ENCODE peak calls at places on chromosomes 6 and 20, in nine cellular contexts. O is MCF 10A; L is NCI-H460; V is activated naive CD8-positive, alpha-beta T cell treated with anti-CD3 and anti-CD28 coated beads, Interleukin-2, amount 50 U/mL, for 24 hours; M is stimulated activated CD4-positive, alpha-beta T cell treated with anti-CD3 and anti-CD28 coated beads, Interleukin-2, amount 100 ng/mL, for 48 hours; P is activated CD8-positive, alpha-beta T cell treated with anti-CD3 and anti-CD28 coated beads for 36 hours; H is psoas muscle; W is NCI-H2029; D is amniotic stem cell. R is an unnamed sample.

GRCh38 chr6:35494161-35494563 is 2.7 kb downstream of the TEAD3 start:
- DNase-seq in O (no peak), L (no peak), V (no peak), M (no peak), P (no peak), H (no peak), W (no peak), D (no peak), R (no peak)

GRCh38 chr6:129662406-129662766 is 47.6 kb downstream of the ARHGAP18 start:
- DNase-seq in O (no peak), L (no peak), V (no peak), M (no peak), P (no peak), H (no peak), W (no peak), D (no peak), R (no peak)

GRCh38 chr20:16350465-16350864 is 222.8 kb downstream of the KIF16B start:
- DNase-seq in O (peak; percentile 17), L (no peak), V (no peak), M (no peak), P (no peak), H (peak; percentile 64), W (no peak), D (no peak), R (no peak)

GRCh38 chr20:49288784-49289696 is 11.2 kb upstream of the ZNFX1 start:
- DNase-seq in O (no peak), L (no peak), V (no peak), M (no peak), P (no peak), H (no peak), W (no peak), D (no peak), R (no peak)

GRCh38 chr6:16273266-16273665 is 34.9 kb downstream of the GMPR start:
- DNase-seq in O (peak; percentile 31), L (no peak), V (no peak), M (no peak), P (no peak), H (no peak), W (no peak), D (peak; percentile 10), R (no peak)

GRCh38 chr6:154359679-154360078 is 3.1 kb upstream of the IPCEF1 start:
- DNase-seq in O (no peak), L (no peak), V (no peak), M (no peak), P (no peak), H (no peak), W (no peak), D (no peak), R (no peak)

GRCh38 chr6:33014841-33015634 is 5.6 kb upstream of the HLA-DOA start:
- DNase-seq in O (peak; percentile 72), L (peak; percentile 49), V (peak; percentile 41), M (peak; percentile 41), P (peak; percentile 62), H (no peak), W (peak; percentile 39), D (peak; percentile 65), R (no peak)

GRCh38 chr6:5121479-5121878 is 36.3 kb downstream of the PPP1R3G start:
- DNase-seq in O (no peak), L (no peak), V (no peak), M (no peak), P (no peak), H (no peak), W (no peak), D (no peak), R (no peak)

GRCh38 chr6:72316675-72317380 is 305.0 kb upstream of the KCNQ5 start:
- DNase-seq in O (no peak), L (no peak), V (no peak), M (no peak), P (no peak), H (peak; percentile 39), W (no peak), D (no peak), R (no peak)

GRCh38 chr6:166693880-166694279 is 66.8 kb upstream of the RPS6KA2 start:
- DNase-seq in O (no peak), L (no peak), V (no peak), M (no peak), P (no peak), H (no peak), W (no peak), D (no peak), R (no peak)

R was measured in GM18507.